ENCODE peak calls at places on chromosome 16, in six cellular contexts. J is PC-9, A is K562, T is PC-3, Z is astrocyte, F is GM23248. V is an unnamed sample.

GRCh38 chr16:69703638-69704037 is 22.7 kb downstream of the NQO1 start:
- DNase-seq in J (no peak), A (no peak), T (no peak), Z (peak; percentile 55), F (peak; percentile 42), V (no peak)

GRCh38 chr16:89386337-89386736 is 104.0 kb downstream of the ANKRD11 start:
- DNase-seq in J (no peak), A (no peak), T (no peak), Z (no peak), F (no peak), V (no peak)

GRCh38 chr16:50771366-50771765 is 29.5 kb downstream of the CYLD start:
- DNase-seq in J (no peak), A (no peak), T (peak; percentile 43), Z (peak; percentile 44), F (peak; percentile 87), V (no peak)

GRCh38 chr16:59114790-59115189 is 380.7 kb upstream of the GOT2 start:
- DNase-seq in J (no peak), A (no peak), T (no peak), Z (no peak), F (no peak), V (no peak)

GRCh38 chr16:29898135-29898534 is 1.2 kb downstream of the SEZ6L2 start:
- DNase-seq in J (no peak), A (no peak), T (no peak), Z (no peak), F (no peak), V (no peak)

GRCh38 chr16:74280448-74280847 is 16.2 kb upstream of the PSMD7 start:
- DNase-seq in J (no peak), A (no peak), T (no peak), Z (no peak), F (no peak), V (no peak)

GRCh38 chr16:57503366-57503765 is 17.1 kb upstream of the DOK4 start:
- DNase-seq in J (no peak), A (peak; percentile 46), T (no peak), Z (no peak), F (no peak), V (no peak)

GRCh38 chr16:79601092-79601977 is 798 bp upstream of the MAF start:
- DNase-seq in J (no peak), A (no peak), T (no peak), Z (peak; percentile 13), F (peak; percentile 36), V (no peak)

GRCh38 chr16:85642762-85643281 is 29.7 kb downstream of the GSE1 start:
- DNase-seq in J (no peak), A (no peak), T (no peak), Z (no peak), F (no peak), V (no peak)

GRCh38 chr16:64250866-64251265 is 871.0 kb downstream of the CDH11 start:
- DNase-seq in J (no peak), A (no peak), T (no peak), Z (peak; percentile 55), F (peak; percentile 11), V (no peak)

GRCh38 chr16:87687998-87688529 is 77.7 kb downstream of the KLHDC4 start:
- DNase-seq in J (no peak), A (no peak), T (no peak), Z (no peak), F (no peak), V (no peak)

GRCh38 chr16:30166202-30166902 is 17.1 kb upstream of the CORO1A start:
- DNase-seq in J (no peak), A (no peak), T (no peak), Z (no peak), F (no peak), V (no peak)

GRCh38 chr16:88320947-88321634 is 61.7 kb upstream of the ZNF469 start:
- DNase-seq in J (no peak), A (peak; percentile 49), T (peak; percentile 38), Z (no peak), F (no peak), V (no peak)

GRCh38 chr16:87603684-87604571 is 1.6 kb downstream of the JPH3 start:
- DNase-seq in J (no peak), A (no peak), T (no peak), Z (no peak), F (no peak), V (no peak)

GRCh38 chr16:70493863-70494770 is 29.2 kb downstream of the COG4 start:
- DNase-seq in J (no peak), A (no peak), T (no peak), Z (no peak), F (peak; percentile 16), V (no peak)

GRCh38 chr16:17101646-17102045 is 369.1 kb downstream of the XYLT1 start:
- DNase-seq in J (no peak), A (peak; percentile 37), T (no peak), Z (no peak), F (peak; percentile 16), V (no peak)

GRCh38 chr16:84324439-84325262 is 30.0 kb downstream of the WFDC1 start:
- DNase-seq in J (no peak), A (no peak), T (no peak), Z (peak; percentile 8), F (peak; percentile 37), V (no peak)

GRCh38 chr16:67719778-67720144 is 645 bp upstream of the GFOD2 start:
- DNase-seq in J (no peak), A (peak; percentile 45), T (no peak), Z (peak; percentile 60), F (peak; percentile 79), V (no peak)

GRCh38 chr16:8694795-8695194 is 20.4 kb downstream of the ABAT start:
- DNase-seq in J (no peak), A (no peak), T (no peak), Z (no peak), F (no peak), V (no peak)

GRCh38 chr16:23676924-23677480 is 1.7 kb upstream of the PLK1 start:
- DNase-seq in J (no peak), A (no peak), T (peak; percentile 33), Z (no peak), F (peak; percentile 75), V (no peak)

GRCh38 chr16:79274197-79274596 is 326.3 kb downstream of the MAF start:
- DNase-seq in J (no peak), A (no peak), T (no peak), Z (no peak), F (no peak), V (no peak)

DNA sequence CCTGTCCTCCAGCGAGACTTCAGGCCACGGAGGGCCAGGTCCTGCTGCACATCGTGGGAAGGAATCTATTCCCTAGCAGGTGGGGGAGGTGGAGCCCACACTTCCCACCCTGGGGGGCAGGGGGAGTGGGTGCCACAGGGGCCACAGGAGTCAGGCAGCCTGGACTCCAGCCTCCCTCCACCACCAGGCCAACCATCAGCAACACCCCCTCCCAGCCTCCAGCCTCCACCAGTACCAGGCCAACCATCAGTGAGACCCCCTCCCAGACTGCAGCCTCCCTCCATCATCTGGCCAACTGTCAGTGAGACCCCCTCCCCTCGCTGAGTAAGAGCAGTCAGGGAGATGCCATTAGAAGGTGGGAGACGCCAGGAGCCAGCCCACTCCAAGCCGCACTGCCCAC is 34.0 kb upstream of the GSG1L start:
- DNase-seq in J (no peak), A (no peak), T (no peak), Z (no peak), F (no peak), V (no peak)
- H3K36me3 ChIP-seq in J (peaks cover 19% of the 10 kb centered on the region), A (peaks cover 57% of the 10 kb centered on the region), T (peaks cover 6% of the 10 kb centered on the region), Z (peaks cover 21% of the 10 kb centered on the region), F (peaks cover 9% of the 10 kb centered on the region), V (peaks cover 38% of the 10 kb centered on the region)

DNA sequence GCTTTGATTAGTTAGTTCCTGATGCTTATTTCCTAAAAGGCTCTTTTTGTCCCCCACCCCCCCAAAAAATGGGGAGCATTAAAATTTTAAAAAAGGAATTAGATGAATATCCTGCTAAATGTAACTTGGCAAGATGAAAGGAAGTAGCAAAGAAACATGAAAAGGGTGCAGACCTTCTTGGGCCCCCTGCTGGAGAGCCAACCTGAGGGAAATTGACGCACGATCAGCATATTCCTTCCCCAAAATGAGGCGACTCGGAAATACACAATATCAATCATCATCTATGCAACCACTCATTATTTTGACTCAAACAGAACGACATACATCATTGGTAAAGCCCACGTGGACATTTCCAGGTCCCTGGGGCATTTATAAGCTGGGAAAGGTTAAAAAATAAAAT is 59.7 kb downstream of the GRIN2A start:
- DNase-seq in J (no peak), A (peak; percentile 20), T (peak; percentile 31), Z (no peak), F (peak; percentile 2), V (no peak)
- H3K9me3 ChIP-seq in J (no peaks in the 10 kb centered on the region), A (no peaks in the 10 kb centered on the region), T (no peaks in the 10 kb centered on the region), Z (no peaks in the 10 kb centered on the region), F (no peaks in the 10 kb centered on the region), V (no peaks in the 10 kb centered on the region)

GRCh38 chr16:31487076-31487719 is 4.3 kb downstream of the SLC5A2 start:
- DNase-seq in J (no peak), A (no peak), T (no peak), Z (no peak), F (no peak), V (no peak)
- TF ChIP-seq EZH2 in J (no peak), A (no peak), T (no peak), Z (no peak), F (no peak), V (no peak)

GRCh38 chr16:55506083-55506482 is 2.8 kb upstream of the LPCAT2 start:
- DNase-seq in J (no peak), A (no peak), T (no peak), Z (no peak), F (no peak), V (no peak)
- H3K36me3 ChIP-seq in J (no peaks in the 10 kb centered on the region), A (no peaks in the 10 kb centered on the region), T (no peaks in the 10 kb centered on the region), Z (peaks cover 22% of the 10 kb centered on the region), F (peaks cover 70% of the 10 kb centered on the region), V (no peaks in the 10 kb centered on the region)

GRCh38 chr16:35208001-35208935 is 1748.9 kb downstream of the TP53TG3F start:
- DNase-seq in J (peak; percentile 19), A (no peak), T (no peak), Z (no peak), F (no peak), V (no peak)
- H3K9me3 ChIP-seq in J (no peaks in the 10 kb centered on the region), A (no peaks in the 10 kb centered on the region), T (no peaks in the 10 kb centered on the region), Z (peaks cover 5% of the 10 kb centered on the region), F (no peaks in the 10 kb centered on the region), V (no peaks in the 10 kb centered on the region)

DNA sequence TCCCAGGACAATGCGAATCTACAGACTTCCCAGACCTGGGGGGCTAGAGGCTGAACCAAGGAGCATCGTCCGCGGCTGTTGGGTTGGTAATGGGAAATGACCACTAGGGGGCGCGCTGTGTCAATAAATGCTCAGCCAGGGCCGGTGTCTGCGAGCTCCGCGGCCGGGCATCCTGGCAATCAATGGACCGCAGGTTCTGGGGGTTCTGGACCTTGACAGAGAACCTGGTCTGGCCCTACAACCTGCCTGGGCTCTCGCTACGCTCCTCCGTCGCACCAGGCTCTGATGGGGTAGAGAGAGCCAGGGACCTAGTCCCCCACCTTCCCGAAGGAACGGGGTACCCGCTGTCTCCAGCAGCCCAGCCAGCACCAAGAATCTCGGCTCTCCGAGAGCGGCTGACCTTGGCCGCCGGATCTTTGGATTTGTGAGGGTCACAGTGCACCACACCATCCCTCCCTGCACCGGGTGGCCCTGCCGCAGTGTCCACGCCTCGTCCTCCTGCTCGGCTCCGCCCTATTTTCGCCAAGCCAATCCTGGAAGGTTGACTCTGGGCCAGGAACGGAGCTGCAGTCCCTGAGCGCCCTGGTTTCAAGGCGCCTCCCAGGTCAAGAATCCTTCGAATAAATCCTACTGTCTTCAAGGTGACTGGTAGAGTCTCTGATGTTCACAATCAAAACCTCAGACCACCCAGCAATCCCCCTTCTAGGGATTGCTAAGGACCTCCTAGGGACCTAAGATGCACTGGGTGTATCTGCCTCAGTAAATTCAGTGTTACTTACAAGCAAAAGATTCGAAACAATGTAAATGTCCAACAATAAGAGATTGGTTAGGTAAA is 20.3 kb upstream of the BEAN1 start:
- DNase-seq in J (peak; percentile 64), A (peak; percentile 84), T (peak; percentile 69), Z (peak; percentile 44), F (peak; percentile 89), V (no peak)
- TF ChIP-seq EZH2 in J (no peak), A (no peak), T (no peak), Z (no peak), F (no peak), V (no peak)